ENCODE peak calls at places on chromosomes 3 and 15, in ten cellular contexts. I is hippocampal formation; H is mesendoderm; M is nucleus accumbens; U is cerebellar cortex; L is NCI-H345; V is activated T-cell treated with anti-CD3 and anti-CD28 coated beads, Interleukin-2, amount 50 U/mL, for 72 hours; F is GM04503; B is PC-3; S is cardiac fibroblast. K is an unnamed sample.

GRCh38 chr3:19025441-19025840 is 122.9 kb upstream of the KCNH8 start:
- DNase-seq in I (no peak), S (no peak), H (no peak), U (no peak), M (no peak), B (peak), V (no peak), L (no peak), F (no peak), K (no peak)

GRCh38 chr3:154214320-154214719 is 93.1 kb downstream of the ARHGEF26 start:
- DNase-seq in B (peak), L (no peak), M (no peak), F (no peak), I (no peak), S (peak), V (no peak), U (no peak), H (no peak), K (no peak)

GRCh38 chr3:11385329-11385728 is 113.1 kb downstream of the ATG7 start:
- DNase-seq in M (no peak), S (peak), U (no peak), V (no peak), F (no peak), I (no peak), H (peak), L (no peak), B (no peak), K (no peak)

GRCh38 chr15:70252056-70252935 is 154.6 kb upstream of the TLE3 start:
- DNase-seq in I (no peak), V (no peak), H (no peak), S (no peak), M (no peak), L (peak), U (no peak), F (no peak), B (no peak), K (no peak)

GRCh38 chr3:186798239-186798638 is 8.0 kb downstream of the RFC4 start:
- DNase-seq in S (peak), H (no peak), V (no peak), U (no peak), I (no peak), F (no peak), L (no peak), M (no peak), B (no peak), K (no peak)

GRCh38 chr15:82570721-82571519 is 30.7 kb upstream of the RPS17 start:
- DNase-seq in F (no peak), L (no peak), H (peak), M (peak), I (peak), V (no peak), U (peak), B (peak), S (peak), K (peak)

GRCh38 chr3:187125319-187126031 is 13.8 kb downstream of the RPL39L start:
- DNase-seq in L (no peak), H (no peak), U (no peak), V (no peak), S (no peak), I (no peak), B (no peak), F (no peak), M (no peak), K (no peak)

GRCh38 chr15:70650567-70650966 is 112.8 kb downstream of the UACA start:
- DNase-seq in F (no peak), U (no peak), S (no peak), M (no peak), H (no peak), V (no peak), I (no peak), B (no peak), L (no peak), K (no peak)

GRCh38 chr3:32794487-32795308 is 23.1 kb upstream of the TRIM71 start:
- DNase-seq in M (no peak), B (peak), I (no peak), S (no peak), U (peak), H (peak), F (no peak), L (no peak), V (no peak), K (no peak)

GRCh38 chr15:96160800-96161199 is 169.7 kb upstream of the NR2F2 start:
- DNase-seq in F (no peak), I (no peak), L (no peak), H (no peak), M (no peak), B (no peak), S (no peak), V (no peak), U (no peak), K (no peak)

GRCh38 chr3:60536420-60536819 is 714.8 kb downstream of the FHIT start:
- DNase-seq in B (no peak), S (no peak), L (peak), F (no peak), V (no peak), M (no peak), H (no peak), I (no peak), U (no peak), K (no peak)

GRCh38 chr3:98796334-98796733 is 33.2 kb downstream of the ST3GAL6 start:
- DNase-seq in M (no peak), S (no peak), L (no peak), I (no peak), H (no peak), V (no peak), B (no peak), U (no peak), F (no peak), K (no peak)

GRCh38 chr3:120145498-120146285 is 51.4 kb upstream of the GSK3B start:
- DNase-seq in M (no peak), B (peak), V (peak), L (no peak), S (peak), U (no peak), H (peak), I (no peak), F (peak), K (no peak)

GRCh38 chr3:89405145-89405544 is 297.7 kb downstream of the EPHA3 start:
- DNase-seq in H (no peak), B (no peak), U (no peak), L (no peak), M (no peak), V (no peak), F (no peak), I (no peak), S (no peak), K (no peak)

GRCh38 chr15:91908401-91908800 is 54.9 kb downstream of the SLCO3A1 start:
- DNase-seq in U (no peak), B (peak), M (no peak), S (peak), F (peak), I (no peak), L (no peak), V (no peak), H (no peak), K (no peak)

GRCh38 chr3:98680723-98681122 is 82.4 kb upstream of the ST3GAL6 start:
- DNase-seq in B (peak), V (no peak), H (no peak), S (peak), U (no peak), I (no peak), F (no peak), L (no peak), M (no peak), K (no peak)

GRCh38 chr15:50883903-50884302 is 24.6 kb upstream of the AP4E1 start:
- DNase-seq in V (no peak), L (no peak), S (peak), M (no peak), I (no peak), H (no peak), F (no peak), U (no peak), B (peak), K (no peak)